ENCODE peak calls at places on chromosomes 13 and 19, in eight cellular contexts. L is H9, J is esophagus squamous epithelium, Z is lower leg skin, Y is fibroblast of lung, W is colonic mucosa, G is cardiac muscle cell, U is heart right ventricle. M is an unnamed sample.

GRCh38 chr19:41541990-41542584 is 33.9 kb upstream of the CEACAM21 start:
- DNase-seq in L (peak; percentile 55), J (no peak), Z (peak; percentile 91), Y (peak; percentile 21), W (peak; percentile 76), G (peak; percentile 58), U (peak; percentile 53), M (peak; percentile 59)

GRCh38 chr13:111058796-111059506 is 56.2 kb upstream of the ARHGEF7 start:
- DNase-seq in L (peak; percentile 49), J (no peak), Z (no peak), Y (no peak), W (no peak), G (no peak), U (no peak), M (no peak)

GRCh38 chr13:69324109-69324886 is 783.3 kb upstream of the ATXN8OS start:
- DNase-seq in L (no peak), J (no peak), Z (no peak), Y (peak; percentile 56), W (no peak), G (no peak), U (no peak), M (no peak)

GRCh38 chr19:55697069-55697440 is 22.0 kb downstream of the EPN1 start:
- DNase-seq in L (no peak), J (no peak), Z (peak; percentile 68), Y (no peak), W (no peak), G (no peak), U (no peak), M (no peak)

GRCh38 chr19:33703821-33704220 is 82.1 kb downstream of the CHST8 start:
- DNase-seq in L (no peak), J (no peak), Z (no peak), Y (no peak), W (no peak), G (no peak), U (no peak), M (no peak)

GRCh38 chr13:96141032-96141431 is 51.1 kb downstream of the HS6ST3 start:
- DNase-seq in L (no peak), J (no peak), Z (no peak), Y (peak; percentile 41), W (no peak), G (peak; percentile 35), U (no peak), M (no peak)

GRCh38 chr13:78625384-78625783 is 22.0 kb upstream of the POU4F1 start:
- DNase-seq in L (no peak), J (no peak), Z (no peak), Y (no peak), W (no peak), G (no peak), U (no peak), M (no peak)

GRCh38 chr19:2555422-2556220 is 79.7 kb downstream of the GADD45B start:
- DNase-seq in L (no peak), J (no peak), Z (peak; percentile 83), Y (no peak), W (no peak), G (no peak), U (no peak), M (no peak)

GRCh38 chr19:55526216-55527196 is 10.4 kb downstream of the SBK2 start:
- DNase-seq in L (no peak), J (no peak), Z (no peak), Y (peak; percentile 84), W (peak; percentile 81), G (peak; percentile 86), U (peak; percentile 84), M (no peak)

GRCh38 chr19:3480383-3481091 is at the start of gene SMIM24:
- DNase-seq in L (no peak), J (no peak), Z (no peak), Y (no peak), W (peak; percentile 84), G (no peak), U (no peak), M (no peak)

GRCh38 chr13:109369357-109370052 is 416.9 kb downstream of the IRS2 start:
- DNase-seq in L (no peak), J (no peak), Z (no peak), Y (no peak), W (no peak), G (no peak), U (no peak), M (no peak)

GRCh38 chr13:109370486-109370885 is 415.9 kb downstream of the IRS2 start:
- DNase-seq in L (no peak), J (no peak), Z (no peak), Y (no peak), W (no peak), G (no peak), U (no peak), M (no peak)

GRCh38 chr13:109372666-109373065 is 413.7 kb downstream of the IRS2 start:
- DNase-seq in L (no peak), J (no peak), Z (no peak), Y (no peak), W (no peak), G (no peak), U (no peak), M (no peak)

GRCh38 chr13:109368230-109368629 is 418.2 kb downstream of the IRS2 start:
- DNase-seq in L (no peak), J (no peak), Z (no peak), Y (no peak), W (no peak), G (no peak), U (no peak), M (no peak)

GRCh38 chr13:109371066-109371465 is 415.3 kb downstream of the IRS2 start:
- DNase-seq in L (no peak), J (no peak), Z (no peak), Y (no peak), W (no peak), G (no peak), U (no peak), M (no peak)
- TF ChIP-seq CTCF in L (no peak), J (no peak), Z (no peak), Y (no peak), W (no peak), G (no peak), U (no peak), M (no peak)

DNA sequence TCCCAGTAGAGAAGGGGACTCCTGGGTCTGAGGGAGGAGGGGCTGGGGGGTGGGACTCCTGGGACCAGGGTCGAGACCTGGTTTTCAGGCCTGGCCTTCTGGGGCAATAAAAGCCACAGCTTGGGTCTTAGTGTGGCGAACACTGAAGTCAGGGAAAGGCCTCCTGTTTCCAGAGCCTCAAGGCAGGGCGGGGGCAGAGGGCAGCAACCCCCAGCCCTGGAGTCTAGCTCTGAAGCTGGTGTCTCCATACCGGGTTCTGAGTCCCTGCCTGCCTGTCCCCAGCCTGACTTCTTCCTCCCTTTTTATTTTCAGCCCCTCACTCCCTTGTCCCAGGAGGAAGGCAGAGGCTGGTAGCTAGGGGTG is 291 bp upstream of the GRIN2D start:
- DNase-seq in L (no peak), J (no peak), Z (no peak), Y (no peak), W (no peak), G (no peak), U (no peak), M (no peak)
- TF ChIP-seq CTCF in L (no peak), J (no peak), Z (no peak), Y (no peak), W (no peak), G (no peak), U (no peak), M (no peak)

GRCh38 chr13:38519229-38519910 is 167.5 kb upstream of the FREM2 start:
- DNase-seq in L (peak; percentile 41), J (no peak), Z (no peak), Y (no peak), W (no peak), G (no peak), U (no peak), M (no peak)
- TF ChIP-seq CTCF in L (no peak), J (no peak), Z (no peak), Y (no peak), W (no peak), G (no peak), U (no peak), M (no peak)

DNA sequence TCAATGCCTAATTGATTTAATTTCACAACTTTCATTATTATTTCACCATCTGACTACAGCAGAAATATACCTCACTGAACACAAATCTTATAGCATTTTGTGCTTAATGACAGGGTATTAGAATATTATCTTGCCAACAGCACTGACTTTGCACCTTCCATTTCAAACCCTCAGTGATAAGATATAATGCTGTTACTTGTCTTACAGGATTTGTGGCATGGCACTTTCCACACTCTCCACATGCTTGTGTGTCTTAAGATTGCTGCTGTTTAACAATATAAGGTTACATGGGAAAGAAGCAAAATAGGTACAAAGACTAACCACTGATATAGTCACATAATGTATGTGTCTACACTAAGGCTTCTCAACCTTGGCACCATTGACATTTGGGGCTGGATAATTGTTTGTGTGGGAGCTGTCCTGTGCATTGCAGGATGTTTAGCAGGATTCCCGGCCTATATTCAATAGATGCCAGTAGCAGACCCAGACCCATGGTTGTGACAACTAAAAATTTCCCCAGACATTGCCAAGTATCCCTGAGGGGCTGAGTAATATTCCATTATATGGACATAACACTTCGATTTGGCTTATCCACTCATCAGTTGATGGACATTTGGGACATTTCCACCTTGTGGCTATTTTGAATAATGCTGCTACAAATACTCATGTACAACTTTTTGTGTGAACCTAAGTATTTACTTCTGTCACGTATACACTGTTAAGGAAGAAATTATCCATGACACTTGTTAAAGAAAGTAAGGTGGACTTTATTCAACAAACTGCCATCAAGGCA is 5.7 kb upstream of the DIAPH3 start:
- DNase-seq in L (no peak), J (no peak), Z (no peak), Y (no peak), W (no peak), G (no peak), U (no peak), M (no peak)
- TF ChIP-seq CTCF in L (peak; percentile 32), J (no peak), Z (no peak), Y (no peak), W (no peak), G (no peak), U (no peak), M (no peak)

GRCh38 chr19:18605196-18605545 is 1.4 kb downstream of the CRLF1 start:
- DNase-seq in L (no peak), J (no peak), Z (no peak), Y (no peak), W (no peak), G (no peak), U (no peak), M (no peak)

GRCh38 chr19:18601875-18602274 is 4.7 kb downstream of the CRLF1 start:
- DNase-seq in L (no peak), J (no peak), Z (no peak), Y (no peak), W (no peak), G (no peak), U (no peak), M (no peak)

GRCh38 chr19:18604820-18605159 is 1.8 kb downstream of the CRLF1 start:
- DNase-seq in L (no peak), J (no peak), Z (no peak), Y (no peak), W (no peak), G (no peak), U (no peak), M (no peak)

GRCh38 chr19:18603958-18604819 is 2.4 kb downstream of the CRLF1 start:
- DNase-seq in L (no peak), J (no peak), Z (no peak), Y (no peak), W (no peak), G (no peak), U (no peak), M (no peak)

GRCh38 chr19:18603255-18603957 is 3.2 kb downstream of the CRLF1 start:
- DNase-seq in L (peak; percentile 71), J (no peak), Z (peak; percentile 83), Y (no peak), W (no peak), G (peak; percentile 33), U (no peak), M (no peak)
- TF ChIP-seq CTCF in L (peak; percentile 43), J (no peak), Z (no peak), Y (peak; percentile 35), W (no peak), G (peak; percentile 39), U (no peak), M (no peak)

GRCh38 chr13:80342541-80343371 is 1.8 kb upstream of the SPRY2 start:
- DNase-seq in L (peak; percentile 86), J (no peak), Z (peak; percentile 97), Y (peak; percentile 77), W (peak; percentile 89), G (peak; percentile 85), U (peak; percentile 91), M (peak; percentile 52)
- TF ChIP-seq CTCF in L (peak; percentile 99), J (peak; percentile 94), Z (no peak), Y (peak; percentile 77), W (peak; percentile 99), G (peak; percentile 93), U (peak; percentile 99), M (peak; percentile 63)